ENCODE peak calls at places on chromosome 21, in five cellular contexts. F, E, C, Q and B are unnamed samples.

GRCh38 chr21:28705616-28706015 is 287.1 kb downstream of the LTN1 start:
- DNase-seq in F (no peak), E (peak; percentile 33), Q (no peak), C (peak; percentile 43), B (no peak)

GRCh38 chr21:35697321-35697808 is 363.0 kb downstream of the SETD4 start:
- DNase-seq in E (peak; percentile 35), Q (peak; percentile 68), F (peak; percentile 74), C (peak; percentile 48), B (no peak)

GRCh38 chr21:28333455-28334108 is 659.1 kb downstream of the LTN1 start:
- DNase-seq in Q (no peak), C (no peak), E (peak; percentile 75), F (no peak), B (no peak)

GRCh38 chr21:44337941-44338895 is 972 bp downstream of the CFAP410 start:
- DNase-seq in C (peak; percentile 47), Q (peak; percentile 57), F (peak; percentile 71), E (peak; percentile 47), B (peak; percentile 75)

GRCh38 chr21:35508389-35508888 is 459.3 kb upstream of the RUNX1 start:
- DNase-seq in C (peak; percentile 51), F (peak; percentile 81), E (peak; percentile 65), Q (peak; percentile 23), B (peak; percentile 98)

GRCh38 chr21:42145569-42146250 is 73.2 kb upstream of the ABCG1 start:
- DNase-seq in Q (no peak), C (peak; percentile 45), F (no peak), E (peak; percentile 54), B (peak; percentile 73)

GRCh38 chr21:44049182-44049581 is 37.1 kb downstream of the TRAPPC10 start:
- DNase-seq in E (no peak), Q (no peak), F (no peak), C (no peak), B (no peak)

GRCh38 chr21:42061195-42061865 is 9.8 kb upstream of the UMODL1 start:
- DNase-seq in Q (no peak), E (no peak), C (no peak), F (peak; percentile 41), B (peak; percentile 94)

GRCh38 chr21:35298757-35299156 is 249.7 kb upstream of the RUNX1 start:
- DNase-seq in F (no peak), Q (no peak), C (no peak), E (no peak), B (no peak)

GRCh38 chr21:34936299-34936698 is 112.8 kb downstream of the RUNX1 start:
- DNase-seq in E (no peak), F (no peak), Q (no peak), C (no peak), B (no peak)

GRCh38 chr21:35925497-35925896 is 134.8 kb downstream of the SETD4 start:
- DNase-seq in E (peak; percentile 18), Q (no peak), C (peak; percentile 77), F (no peak), B (peak; percentile 51)

GRCh38 chr21:43203523-43204080 is 34.8 kb downstream of the CRYAA start:
- DNase-seq in E (no peak), F (no peak), Q (no peak), C (no peak), B (no peak)

GRCh38 chr21:23356905-23357304 is 2250.4 kb downstream of the MRPL39 start:
- DNase-seq in Q (no peak), E (no peak), C (no peak), F (no peak), B (no peak)

GRCh38 chr21:37225440-37225839 is 41.7 kb downstream of the VPS26C start:
- DNase-seq in F (no peak), C (no peak), E (no peak), Q (no peak), B (no peak)

GRCh38 chr21:32475162-32475812 is 62.8 kb downstream of the EVA1C start:
- DNase-seq in Q (no peak), E (peak; percentile 66), F (no peak), C (peak; percentile 41), B (no peak)

GRCh38 chr21:41863439-41863740 is 15.8 kb downstream of the PRDM15 start:
- DNase-seq in Q (no peak), E (no peak), C (no peak), F (no peak), B (no peak)

GRCh38 chr21:32426066-32426465 is 13.6 kb downstream of the EVA1C start:
- DNase-seq in C (no peak), Q (no peak), F (no peak), E (no peak), B (no peak)

GRCh38 chr21:44701023-44701400 is 4.0 kb downstream of the KRTAP10-12 start:
- DNase-seq in F (no peak), E (no peak), C (no peak), Q (no peak), B (no peak)

GRCh38 chr21:44732956-44733355 is 21.6 kb upstream of the TSPEAR start:
- DNase-seq in Q (no peak), F (no peak), C (no peak), E (no peak), B (no peak)

DNA sequence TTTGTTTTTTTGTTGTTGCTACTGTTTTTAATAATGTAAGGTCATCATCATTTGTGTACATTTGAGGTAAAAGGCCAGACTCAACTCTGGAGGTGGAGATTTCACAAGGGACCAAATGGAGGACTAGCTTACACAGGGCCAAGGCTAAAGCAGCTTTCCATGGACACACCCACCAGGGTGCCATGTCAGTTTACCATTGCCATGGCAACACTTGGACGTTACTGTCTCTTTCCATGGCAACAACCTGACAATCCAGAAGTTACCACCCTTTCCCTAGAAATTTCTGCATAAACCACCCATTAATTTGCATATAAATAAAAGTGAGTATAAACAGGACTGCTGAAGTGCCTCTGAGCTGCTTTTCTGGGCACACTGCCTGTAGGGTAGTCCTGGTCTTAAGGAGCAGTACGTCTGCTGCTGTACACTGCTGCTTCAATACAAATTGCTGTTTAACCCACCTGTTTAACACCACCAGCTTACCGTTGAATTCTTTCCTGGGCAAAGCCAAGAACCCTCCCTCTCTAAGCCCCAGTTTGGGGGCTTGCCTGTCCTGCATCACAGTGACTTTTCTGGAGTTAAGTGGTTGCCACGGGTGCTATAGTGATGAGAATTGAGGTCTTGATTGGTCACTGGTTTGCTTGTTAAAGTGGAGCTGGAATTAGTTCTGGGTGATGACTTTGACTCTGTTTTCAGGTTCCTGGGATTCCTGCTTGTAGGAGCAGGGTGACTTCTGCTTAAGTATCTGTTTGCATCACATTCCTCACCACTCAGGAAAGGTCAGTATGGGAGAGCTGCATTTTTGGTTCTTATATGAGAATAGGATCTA is 83.3 kb downstream of the CLDN17 start:
- DNase-seq in F (no peak), Q (no peak), C (no peak), E (no peak), B (no peak)
- H3K4me3 ChIP-seq in F (no peak overlapping the region), Q (no peak overlapping the region), C (no peak overlapping the region), E (no peak overlapping the region), B (no peak overlapping the region)

GRCh38 chr21:39150316-39150715 is 32.9 kb downstream of the PSMG1 start:
- DNase-seq in Q (no peak), C (no peak), F (no peak), E (no peak), B (no peak)

GRCh38 chr21:39155578-39155977 is 27.7 kb downstream of the PSMG1 start:
- DNase-seq in F (no peak), Q (no peak), E (no peak), C (no peak), B (no peak)

GRCh38 chr21:39153842-39154241 is 29.4 kb downstream of the PSMG1 start:
- DNase-seq in F (no peak), Q (no peak), C (no peak), E (no peak), B (peak; percentile 38)

GRCh38 chr21:39156024-39156423 is 27.2 kb downstream of the PSMG1 start:
- DNase-seq in E (peak; percentile 70), Q (no peak), C (peak; percentile 58), F (no peak), B (no peak)

GRCh38 chr21:39153373-39153772 is 29.9 kb downstream of the PSMG1 start:
- DNase-seq in E (no peak), F (no peak), Q (no peak), C (no peak), B (peak; percentile 35)
- TF ChIP-seq CTCF in E (peak; percentile 30), F (no peak), Q (no peak), C (peak; percentile 57), B (peak; percentile 58)

GRCh38 chr21:33811147-33812024 is 104.2 kb downstream of the ATP5PO start:
- DNase-seq in Q (no peak), C (no peak), E (no peak), F (no peak), B (no peak)
- H3K4me3 ChIP-seq in Q (no peak overlapping the region), C (no peak overlapping the region), E (no peak overlapping the region), F (no peak overlapping the region), B (no peak overlapping the region)

DNA sequence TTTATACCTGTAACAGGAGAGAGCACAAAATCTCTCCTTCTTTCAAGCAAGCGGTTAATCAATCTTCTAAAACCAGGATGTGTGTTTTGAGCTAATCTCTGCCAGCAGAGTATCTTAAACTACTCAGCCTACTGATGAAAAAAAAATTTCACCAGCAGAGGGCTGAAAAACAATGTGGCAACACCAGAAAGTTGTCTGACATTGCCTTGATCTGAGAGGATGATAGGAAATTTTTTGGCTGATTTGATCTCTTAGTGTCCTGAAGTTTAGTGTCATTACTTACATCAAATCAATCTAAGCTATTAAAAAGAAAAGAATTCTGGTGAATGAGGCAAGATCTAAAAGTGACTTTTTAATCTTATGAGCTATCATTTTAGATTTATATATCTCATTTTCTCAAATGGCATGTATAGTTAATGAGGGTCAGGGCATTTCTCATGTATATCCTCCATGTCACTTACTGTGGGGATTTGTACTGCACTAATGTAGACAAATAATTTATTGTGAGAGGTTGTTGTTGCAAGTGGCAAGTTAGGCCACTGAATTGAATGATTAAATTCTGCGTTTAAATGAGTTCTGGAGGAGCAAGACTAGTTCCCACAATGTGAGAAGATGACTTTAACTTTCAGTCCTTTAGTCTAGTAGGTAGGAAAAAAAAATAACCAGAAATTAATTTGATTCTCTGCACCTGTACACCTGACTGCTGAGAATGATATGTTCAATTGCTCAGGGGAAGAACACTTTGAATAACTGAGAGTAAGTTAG is 10.8 kb downstream of the ADAMTS1 start:
- DNase-seq in Q (no peak), E (peak; percentile 58), C (no peak), F (no peak), B (no peak)
- TF ChIP-seq CTCF in Q (no peak), E (peak; percentile 38), C (peak; percentile 37), F (no peak), B (no peak)